ENCODE peak calls at places on chromosomes 5 and 9, in five cellular contexts. R is T-helper 2 cell, Y is NCI-H1694 treated with DMSO at 0.1 percent for 48 hours, A is neural crest cell, F is fibroblast of gingiva. G is an unnamed sample.

GRCh38 chr5:137310051-137310730 is 188.9 kb downstream of the SPOCK1 start:
- DNase-seq in R (no peak), Y (no peak), A (no peak), F (peak), G (no peak)

GRCh38 chr5:136776022-136776927 is 410.9 kb upstream of the TRPC7 start:
- DNase-seq in R (no peak), Y (no peak), A (no peak), F (no peak), G (no peak)

GRCh38 chr9:76817489-76817888 is 53.3 kb downstream of the PCA3 start:
- DNase-seq in R (no peak), Y (no peak), A (no peak), F (peak), G (no peak)

GRCh38 chr9:128614728-128615127 is 41.9 kb downstream of the DYNC2I2 start:
- DNase-seq in R (no peak), Y (no peak), A (no peak), F (no peak), G (no peak)

GRCh38 chr5:17379188-17379951 is 118.7 kb upstream of the TAF11L2 start:
- DNase-seq in R (no peak), Y (no peak), A (no peak), F (no peak), G (no peak)

GRCh38 chr9:15501803-15502202 is 9.0 kb downstream of the PSIP1 start:
- DNase-seq in R (no peak), Y (no peak), A (no peak), F (no peak), G (no peak)

GRCh38 chr9:35935755-35936509 is 22.0 kb downstream of the OR2S2 start:
- DNase-seq in R (no peak), Y (no peak), A (no peak), F (peak), G (no peak)

GRCh38 chr9:93630806-93631411 is 54.5 kb downstream of the PHF2 start:
- DNase-seq in R (no peak), Y (no peak), A (no peak), F (no peak), G (no peak)

GRCh38 chr9:94821098-94821930 is 94.8 kb downstream of the AOPEP start:
- DNase-seq in R (no peak), Y (no peak), A (no peak), F (no peak), G (no peak)

GRCh38 chr9:89663264-89663970 is 58.6 kb downstream of the GADD45G start:
- DNase-seq in R (no peak), Y (no peak), A (no peak), F (no peak), G (no peak)

GRCh38 chr5:146402949-146403348 is 44.2 kb upstream of the TCERG1 start:
- DNase-seq in R (no peak), Y (no peak), A (no peak), F (no peak), G (no peak)

GRCh38 chr5:149228610-149229297 is 42.9 kb upstream of the AFAP1L1 start:
- DNase-seq in R (no peak), Y (peak), A (no peak), F (peak), G (no peak)

GRCh38 chr5:151911011-151911410 is 13.6 kb downstream of the GLRA1 start:
- DNase-seq in R (no peak), Y (no peak), A (no peak), F (no peak), G (no peak)

GRCh38 chr5:14305045-14305444 is 161.9 kb downstream of the TRIO start:
- DNase-seq in R (no peak), Y (no peak), A (no peak), F (peak), G (no peak)

GRCh38 chr5:96823900-96824351 is 16.2 kb upstream of the ERAP1 start:
- DNase-seq in R (no peak), Y (no peak), A (no peak), F (peak), G (peak)

GRCh38 chr5:178516836-178517235 is 73.4 kb downstream of the COL23A1 start:
- DNase-seq in R (no peak), Y (no peak), A (no peak), F (no peak), G (no peak)

GRCh38 chr9:109168170-109168569 is 1.1 kb upstream of the FRRS1L start:
- DNase-seq in R (no peak), Y (no peak), A (no peak), F (no peak), G (no peak)

GRCh38 chr9:63728287-63728686 is 1556.7 kb downstream of the FOXD4L5 start:
- DNase-seq in R (no peak), Y (no peak), A (no peak), F (no peak), G (no peak)

GRCh38 chr9:21810388-21810787 is 8.0 kb downstream of the MTAP start:
- DNase-seq in R (no peak), Y (no peak), A (no peak), F (peak), G (no peak)

GRCh38 chr9:92097997-92098482 is 17.2 kb downstream of the SPTLC1 start:
- DNase-seq in R (peak), Y (no peak), A (no peak), F (no peak), G (peak)

GRCh38 chr5:158814521-158814920 is 285.2 kb downstream of the EBF1 start:
- DNase-seq in R (no peak), Y (no peak), A (no peak), F (peak), G (no peak)

GRCh38 chr9:21311888-21312287 is 6.8 kb upstream of the IFNA5 start:
- DNase-seq in R (no peak), Y (no peak), A (no peak), F (no peak), G (no peak)

GRCh38 chr9:694499-695154 is 146.9 kb upstream of the DMRT1 start:
- DNase-seq in R (no peak), Y (no peak), A (no peak), F (peak), G (no peak)

GRCh38 chr9:108860354-108860753 is 1.7 kb upstream of the ACTL7A start:
- DNase-seq in R (no peak), Y (no peak), A (no peak), F (peak), G (no peak)

GRCh38 chr5:86482008-86482407 is 135.7 kb upstream of the COX7C start:
- DNase-seq in R (no peak), Y (no peak), A (no peak), F (no peak), G (no peak)

GRCh38 chr5:123261752-123262151 is 161.5 kb downstream of the CEP120 start:
- DNase-seq in R (no peak), Y (no peak), A (no peak), F (no peak), G (no peak)

GRCh38 chr5:34690301-34690700 is 34.2 kb downstream of the RAI14 start:
- DNase-seq in R (no peak), Y (no peak), A (no peak), F (no peak), G (no peak)

GRCh38 chr5:138752341-138752950 is 779 bp upstream of the CTNNA1 start:
- DNase-seq in R (no peak), Y (peak), A (no peak), F (peak), G (no peak)

GRCh38 chr5:53407373-53407772 is 73.1 kb upstream of the FST start:
- DNase-seq in R (no peak), Y (no peak), A (no peak), F (peak), G (no peak)

GRCh38 chr9:88586452-88586851 is 51.5 kb downstream of the NXNL2 start:
- DNase-seq in R (no peak), Y (no peak), A (no peak), F (peak), G (no peak)

GRCh38 chr5:138408023-138408422 is 30.8 kb upstream of the REEP2 start:
- DNase-seq in R (no peak), Y (no peak), A (no peak), F (no peak), G (peak)

GRCh38 chr5:127875235-127876021 is 172.2 kb downstream of the CCDC192 start:
- DNase-seq in R (no peak), Y (peak), A (peak), F (peak), G (no peak)

GRCh38 chr5:37838152-37838932 is 1.5 kb downstream of the GDNF start:
- DNase-seq in R (no peak), Y (no peak), A (peak), F (peak), G (no peak)

GRCh38 chr5:83404182-83404712 is 67.3 kb upstream of the VCAN start:
- DNase-seq in R (no peak), Y (no peak), A (no peak), F (no peak), G (no peak)

GRCh38 chr5:106454651-106455415 is 1215.9 kb downstream of the EFNA5 start:
- DNase-seq in R (no peak), Y (peak), A (peak), F (peak), G (no peak)

G was measured in T-helper 1 cell.